ENCODE peak calls at places on chromosomes 2 and 18, in nine cellular contexts. C, A, W, H, S, U, E, J and Y are unnamed samples.

GRCh38 chr2:223218587-223219178 is 166.7 kb downstream of the KCNE4 start:
- DNase-seq in C (no peak), A (no peak), W (no peak), H (no peak), S (no peak), U (no peak), E (no peak), J (no peak), Y (no peak)

GRCh38 chr2:222548997-222549396 is 106.9 kb downstream of the FARSB start:
- DNase-seq in C (no peak), A (no peak), W (no peak), H (peak; percentile 12), S (no peak), U (peak; percentile 76), E (peak; percentile 62), J (peak; percentile 52), Y (no peak)

GRCh38 chr2:127277028-127277427 is 16.9 kb downstream of the ERCC3 start:
- DNase-seq in C (no peak), A (no peak), W (no peak), H (no peak), S (no peak), U (no peak), E (peak; percentile 27), J (no peak), Y (no peak)

GRCh38 chr2:43133708-43134570 is 92.5 kb downstream of the ZFP36L2 start:
- DNase-seq in C (no peak), A (peak; percentile 56), W (no peak), H (no peak), S (no peak), U (peak; percentile 49), E (no peak), J (no peak), Y (no peak)

GRCh38 chr18:3852321-3852720 is 402.3 kb downstream of the TGIF1 start:
- DNase-seq in C (no peak), A (no peak), W (no peak), H (no peak), S (no peak), U (no peak), E (no peak), J (no peak), Y (no peak)

GRCh38 chr2:212854766-212855165 is 296.6 kb downstream of the IKZF2 start:
- DNase-seq in C (no peak), A (no peak), W (no peak), H (no peak), S (no peak), U (no peak), E (no peak), J (no peak), Y (peak; percentile 82)

GRCh38 chr2:181955010-181955409 is 30.6 kb upstream of the PPP1R1C start:
- DNase-seq in C (no peak), A (no peak), W (no peak), H (peak; percentile 77), S (peak; percentile 57), U (no peak), E (peak; percentile 84), J (peak; percentile 38), Y (peak; percentile 91)

GRCh38 chr2:217530399-217531100 is 472.2 kb downstream of the TNS1 start:
- DNase-seq in C (no peak), A (no peak), W (peak; percentile 39), H (no peak), S (no peak), U (no peak), E (no peak), J (no peak), Y (no peak)

GRCh38 chr2:111702119-111702808 is 181.7 kb downstream of the ANAPC1 start:
- DNase-seq in C (peak; percentile 38), A (peak; percentile 42), W (no peak), H (peak; percentile 50), S (peak; percentile 77), U (peak; percentile 92), E (peak; percentile 71), J (peak; percentile 53), Y (peak; percentile 42)

GRCh38 chr2:26175716-26176615 is 3.1 kb downstream of the GAREM2 start:
- DNase-seq in C (no peak), A (no peak), W (no peak), H (no peak), S (no peak), U (peak; percentile 56), E (no peak), J (no peak), Y (no peak)

GRCh38 chr2:26178246-26178645 is 5.4 kb downstream of the GAREM2 start:
- DNase-seq in C (no peak), A (no peak), W (no peak), H (no peak), S (no peak), U (no peak), E (no peak), J (no peak), Y (no peak)

GRCh38 chr2:26179446-26179907 is 6.6 kb downstream of the GAREM2 start:
- DNase-seq in C (no peak), A (no peak), W (no peak), H (no peak), S (no peak), U (peak; percentile 83), E (no peak), J (no peak), Y (no peak)

GRCh38 chr2:26177122-26177521 is 4.2 kb downstream of the GAREM2 start:
- DNase-seq in C (no peak), A (no peak), W (no peak), H (no peak), S (no peak), U (peak; percentile 39), E (no peak), J (no peak), Y (no peak)

DNA sequence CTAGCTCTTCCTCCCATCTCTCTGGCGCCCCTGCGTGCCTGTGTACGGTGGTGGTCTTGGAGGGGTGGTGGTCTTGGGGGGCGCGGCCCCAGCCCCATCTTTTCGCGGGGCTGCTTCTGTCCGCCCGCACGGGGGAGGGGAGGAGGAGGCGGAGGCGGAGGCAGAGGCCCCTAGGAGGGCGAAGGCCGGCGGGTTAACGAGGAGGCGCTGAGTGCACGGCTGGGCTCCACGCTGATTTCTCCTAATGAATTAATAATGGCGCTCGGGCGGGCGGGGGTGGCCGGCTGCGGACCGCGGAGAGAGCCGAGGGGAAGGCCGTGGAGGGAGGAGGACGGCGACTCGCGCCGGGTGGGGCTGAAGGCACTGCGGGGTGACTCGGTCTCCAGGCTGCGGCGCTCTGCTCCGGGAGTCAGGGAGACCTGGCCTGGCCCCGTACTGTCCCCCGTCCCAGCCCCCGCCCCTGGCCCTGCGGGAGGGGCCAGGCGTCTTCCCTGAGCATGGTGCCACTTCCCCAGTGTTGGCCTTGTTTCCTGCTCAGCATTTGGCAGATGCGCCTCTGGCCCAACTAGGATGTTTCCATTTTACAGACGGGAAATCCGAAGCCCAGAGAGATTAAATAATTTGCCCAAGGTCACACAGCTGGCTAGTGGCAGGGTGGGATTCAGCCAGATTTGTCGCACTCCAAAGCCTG is 6.0 kb downstream of the GAREM2 start:
- DNase-seq in C (no peak), A (no peak), W (peak; percentile 33), H (no peak), S (no peak), U (peak; percentile 88), E (no peak), J (no peak), Y (no peak)
- H3K4me3 ChIP-seq in C (peak overlapping the region; percentile 63), A (peak overlapping the region; percentile 17), W (peak overlapping the region; percentile 76), H (peak overlapping the region; percentile 23), S (peak overlapping the region; percentile 49), U (peak overlapping the region; percentile 68), E (peak overlapping the region; percentile 60), J (peak overlapping the region; percentile 43), Y (peak overlapping the region; percentile 33)

GRCh38 chr2:8602809-8603208 is 79.0 kb upstream of the ID2 start:
- DNase-seq in C (no peak), A (no peak), W (no peak), H (no peak), S (no peak), U (no peak), E (no peak), J (no peak), Y (peak; percentile 78)

GRCh38 chr2:8597526-8598225 is 84.2 kb upstream of the ID2 start:
- DNase-seq in C (no peak), A (no peak), W (no peak), H (no peak), S (no peak), U (peak; percentile 36), E (no peak), J (no peak), Y (no peak)

GRCh38 chr2:8599421-8600242 is 82.2 kb upstream of the ID2 start:
- DNase-seq in C (no peak), A (no peak), W (no peak), H (no peak), S (no peak), U (peak; percentile 40), E (no peak), J (no peak), Y (no peak)

GRCh38 chr2:8597094-8597493 is 84.8 kb upstream of the ID2 start:
- DNase-seq in C (no peak), A (no peak), W (no peak), H (no peak), S (no peak), U (no peak), E (no peak), J (no peak), Y (no peak)

DNA sequence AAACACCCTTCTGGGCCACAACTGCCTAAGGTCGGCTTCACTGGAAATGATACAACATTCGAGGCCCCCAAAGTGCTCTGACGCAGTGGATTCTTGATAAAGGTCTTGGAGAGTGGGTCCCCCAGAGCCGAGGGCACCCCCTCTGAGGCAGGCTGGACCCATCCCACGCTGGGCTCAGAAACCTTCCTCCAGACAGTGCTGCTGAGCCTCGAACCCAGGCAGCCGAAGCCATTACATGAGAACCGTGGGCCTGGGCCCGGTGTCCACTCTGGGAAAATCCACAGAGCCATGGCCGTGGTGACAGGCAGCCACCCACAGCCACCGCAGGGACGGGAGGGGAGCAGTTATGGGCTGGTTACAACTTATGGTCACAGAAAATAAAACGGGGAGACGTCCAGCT is 81.4 kb upstream of the ID2 start:
- DNase-seq in C (no peak), A (no peak), W (no peak), H (no peak), S (no peak), U (peak; percentile 28), E (no peak), J (no peak), Y (no peak)
- H3K4me3 ChIP-seq in C (no peak overlapping the region), A (no peak overlapping the region), W (no peak overlapping the region), H (no peak overlapping the region), S (no peak overlapping the region), U (no peak overlapping the region), E (no peak overlapping the region), J (no peak overlapping the region), Y (no peak overlapping the region)

DNA sequence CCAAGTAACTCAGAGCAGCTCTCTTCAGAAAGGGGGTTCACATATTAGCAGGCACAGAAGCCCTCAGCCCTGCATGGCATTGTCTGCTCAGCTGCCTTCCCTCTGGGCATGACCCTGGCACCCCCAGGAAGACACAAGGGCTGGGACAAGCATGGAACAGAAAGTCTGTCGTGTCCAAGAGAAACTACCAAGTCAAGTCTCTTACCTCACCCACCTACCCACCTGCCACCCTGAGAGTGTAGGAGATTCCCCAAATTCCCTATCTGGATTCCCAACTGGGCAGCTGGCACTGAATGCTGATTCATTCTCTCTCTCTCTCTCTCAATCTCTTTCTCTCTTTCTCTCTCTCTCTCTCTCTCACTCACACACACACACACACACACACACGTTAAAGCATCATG is 21.6 kb downstream of the SMAD7 start:
- DNase-seq in C (no peak), A (no peak), W (no peak), H (peak; percentile 59), S (peak; percentile 18), U (no peak), E (no peak), J (no peak), Y (no peak)
- H3K4me3 ChIP-seq in C (no peak overlapping the region), A (peak overlapping the region; percentile 21), W (peak overlapping the region; percentile 37), H (no peak overlapping the region), S (no peak overlapping the region), U (no peak overlapping the region), E (no peak overlapping the region), J (no peak overlapping the region), Y (no peak overlapping the region)

GRCh38 chr2:231058761-231059550 is 2.3 kb downstream of the PSMD1 start:
- DNase-seq in C (no peak), A (no peak), W (no peak), H (peak; percentile 36), S (peak; percentile 20), U (no peak), E (peak; percentile 53), J (peak; percentile 33), Y (peak; percentile 59)
- H3K4me3 ChIP-seq in C (peak overlapping the region; percentile 96), A (no peak overlapping the region), W (peak overlapping the region; percentile 100), H (no peak overlapping the region), S (no peak overlapping the region), U (peak overlapping the region; percentile 94), E (no peak overlapping the region), J (no peak overlapping the region), Y (no peak overlapping the region)